ENCODE peak calls at places on chromosome 1, in eight cellular contexts. U is SW480; Z is HAP-1; P is RWPE1; B is AG08395; L is activated CD4-positive, alpha-beta T cell treated with anti-CD3 and anti-CD28 coated beads, Interleukin-2, amount 50 U/mL, for 1 hour; W is ureter; F is AG04450. R is an unnamed sample.

GRCh38 chr1:3230553-3230952 is 161.6 kb downstream of the PRDM16 start:
- DNase-seq in U (no peak), Z (no peak), P (no peak), B (no peak), L (no peak), W (no peak), F (no peak), R (no peak)

GRCh38 chr1:20381045-20381641 is 90.5 kb downstream of the VWA5B1 start:
- DNase-seq in U (no peak), Z (no peak), P (no peak), B (no peak), L (no peak), W (no peak), F (no peak), R (no peak)

GRCh38 chr1:234512376-234512965 is 33.5 kb upstream of the TARBP1 start:
- DNase-seq in U (no peak), Z (no peak), P (no peak), B (no peak), L (no peak), W (no peak), F (no peak), R (no peak)

GRCh38 chr1:17014671-17015567 is 3.2 kb upstream of the ATP13A2 start:
- DNase-seq in U (no peak), Z (peak; percentile 96), P (no peak), B (no peak), L (no peak), W (no peak), F (no peak), R (no peak)

GRCh38 chr1:244056602-244057001 is 5.5 kb downstream of the ZBTB18 start:
- DNase-seq in U (no peak), Z (no peak), P (no peak), B (no peak), L (no peak), W (no peak), F (no peak), R (no peak)

GRCh38 chr1:201408176-201408814 is 9.2 kb upstream of the LAD1 start:
- DNase-seq in U (peak; percentile 71), Z (peak; percentile 64), P (peak; percentile 87), B (peak; percentile 88), L (peak; percentile 68), W (peak; percentile 87), F (peak; percentile 43), R (peak; percentile 77)

GRCh38 chr1:84936116-84936810 is 43.3 kb upstream of the LPAR3 start:
- DNase-seq in U (peak; percentile 58), Z (peak; percentile 71), P (peak; percentile 64), B (peak; percentile 75), L (no peak), W (no peak), F (peak; percentile 38), R (peak; percentile 51)

GRCh38 chr1:78279051-78279450 is 211.7 kb upstream of the PTGFR start:
- DNase-seq in U (no peak), Z (no peak), P (no peak), B (peak; percentile 81), L (no peak), W (no peak), F (peak; percentile 76), R (no peak)